ENCODE peak calls at places on chromosomes 3 and 15, in seven cellular contexts. One of them, this sample, is unnamed. For H3K9me3, the result is how much of the 10 kb centered on the place peaks cover.

GRCh38 chr15:67506775-67507747 is 13.9 kb upstream of the C15orf61 start:
- DNase-seq in Panc1: no peak
- DNase-seq in CD8-positive, alpha-beta T cell: no peak
- DNase-seq in Peyer's patch: no peak
- DNase-seq in aorta: no peak
- DNase-seq in cardiac muscle cell: peak
- DNase-seq in iPS DF 6.9: no peak
- DNase-seq in this sample: no peak

GRCh38 chr3:194404365-194405140 is 5.5 kb upstream of the GP5 start:
- DNase-seq in aorta: no peak
- DNase-seq in CD8-positive, alpha-beta T cell: peak
- DNase-seq in cardiac muscle cell: peak
- DNase-seq in Panc1: no peak
- DNase-seq in Peyer's patch: no peak
- DNase-seq in iPS DF 6.9: no peak
- DNase-seq in this sample: peak

GRCh38 chr15:68114840-68115239 is 60.7 kb downstream of the PIAS1 start:
- DNase-seq in iPS DF 6.9: no peak
- DNase-seq in aorta: no peak
- DNase-seq in CD8-positive, alpha-beta T cell: no peak
- DNase-seq in cardiac muscle cell: no peak
- DNase-seq in Peyer's patch: no peak
- DNase-seq in Panc1: no peak
- DNase-seq in this sample: no peak

GRCh38 chr15:89293012-89293411 is 41.6 kb downstream of the POLG start:
- DNase-seq in aorta: no peak
- DNase-seq in Panc1: no peak
- DNase-seq in CD8-positive, alpha-beta T cell: no peak
- DNase-seq in Peyer's patch: no peak
- DNase-seq in cardiac muscle cell: no peak
- DNase-seq in iPS DF 6.9: no peak
- DNase-seq in this sample: no peak

GRCh38 chr3:143443851-143444331 is 324.3 kb downstream of the CHST2 start:
- DNase-seq in iPS DF 6.9: no peak
- DNase-seq in Panc1: peak
- DNase-seq in cardiac muscle cell: peak
- DNase-seq in Peyer's patch: no peak
- DNase-seq in aorta: no peak
- DNase-seq in CD8-positive, alpha-beta T cell: no peak
- DNase-seq in this sample: peak

GRCh38 chr15:101068523-101068960 is 149.4 kb downstream of the LRRK1 start:
- DNase-seq in CD8-positive, alpha-beta T cell: no peak
- DNase-seq in cardiac muscle cell: no peak
- DNase-seq in iPS DF 6.9: no peak
- DNase-seq in Panc1: no peak
- DNase-seq in aorta: no peak
- DNase-seq in Peyer's patch: no peak
- DNase-seq in this sample: no peak

GRCh38 chr3:45915518-45916231 is 27.6 kb upstream of the CXCR6 start:
- DNase-seq in iPS DF 6.9: no peak
- DNase-seq in Panc1: no peak
- DNase-seq in Peyer's patch: no peak
- DNase-seq in CD8-positive, alpha-beta T cell: peak
- DNase-seq in aorta: no peak
- DNase-seq in cardiac muscle cell: peak
- DNase-seq in this sample: no peak

GRCh38 chr15:90261811-90262210 is 3.7 kb upstream of the NGRN start:
- DNase-seq in iPS DF 6.9: no peak
- DNase-seq in CD8-positive, alpha-beta T cell: no peak
- DNase-seq in Panc1: no peak
- DNase-seq in aorta: no peak
- DNase-seq in Peyer's patch: no peak
- DNase-seq in cardiac muscle cell: peak
- DNase-seq in this sample: no peak

GRCh38 chr15:51077565-51078153 is 17.0 kb downstream of the TNFAIP8L3 start:
- DNase-seq in CD8-positive, alpha-beta T cell: peak
- DNase-seq in iPS DF 6.9: peak
- DNase-seq in Panc1: no peak
- DNase-seq in cardiac muscle cell: peak
- DNase-seq in Peyer's patch: peak
- DNase-seq in aorta: peak
- DNase-seq in this sample: no peak

GRCh38 chr3:170741756-170742530 is 128.1 kb downstream of the RPL22L1 start:
- DNase-seq in cardiac muscle cell: no peak
- DNase-seq in Panc1: no peak
- DNase-seq in Peyer's patch: no peak
- DNase-seq in iPS DF 6.9: no peak
- DNase-seq in CD8-positive, alpha-beta T cell: no peak
- DNase-seq in aorta: no peak
- DNase-seq in this sample: no peak

GRCh38 chr15:81400640-81401236 is 26.7 kb upstream of the TMC3 start:
- DNase-seq in Panc1: peak
- DNase-seq in Peyer's patch: no peak
- DNase-seq in cardiac muscle cell: peak
- DNase-seq in iPS DF 6.9: peak
- DNase-seq in aorta: no peak
- DNase-seq in CD8-positive, alpha-beta T cell: peak
- DNase-seq in this sample: no peak

GRCh38 chr3:71172176-71172575 is 411.4 kb downstream of the FOXP1 start:
- DNase-seq in aorta: no peak
- DNase-seq in Panc1: no peak
- DNase-seq in cardiac muscle cell: peak
- DNase-seq in CD8-positive, alpha-beta T cell: no peak
- DNase-seq in Peyer's patch: no peak
- DNase-seq in iPS DF 6.9: no peak
- DNase-seq in this sample: no peak

GRCh38 chr3:117407317-117407716 is 697.7 kb downstream of the TUSC7 start:
- DNase-seq in Panc1: no peak
- DNase-seq in CD8-positive, alpha-beta T cell: no peak
- DNase-seq in cardiac muscle cell: peak
- DNase-seq in aorta: no peak
- DNase-seq in iPS DF 6.9: no peak
- DNase-seq in Peyer's patch: no peak
- DNase-seq in this sample: no peak

GRCh38 chr3:155106059-155106458 is 25.9 kb downstream of the MME start:
- DNase-seq in aorta: no peak
- DNase-seq in iPS DF 6.9: no peak
- DNase-seq in Peyer's patch: no peak
- DNase-seq in CD8-positive, alpha-beta T cell: no peak
- DNase-seq in cardiac muscle cell: no peak
- DNase-seq in Panc1: no peak
- DNase-seq in this sample: no peak

GRCh38 chr15:80674245-80674614 is 20.9 kb upstream of the ABHD17C start:
- DNase-seq in CD8-positive, alpha-beta T cell: no peak
- DNase-seq in aorta: no peak
- DNase-seq in Peyer's patch: no peak
- DNase-seq in cardiac muscle cell: peak
- DNase-seq in Panc1: no peak
- DNase-seq in iPS DF 6.9: no peak
- DNase-seq in this sample: no peak

GRCh38 chr3:194565597-194566190 is 67.5 kb downstream of the TMEM44 start:
- DNase-seq in CD8-positive, alpha-beta T cell: no peak
- DNase-seq in Peyer's patch: no peak
- DNase-seq in cardiac muscle cell: peak
- DNase-seq in iPS DF 6.9: no peak
- DNase-seq in aorta: no peak
- DNase-seq in Panc1: no peak
- DNase-seq in this sample: no peak

GRCh38 chr3:147189016-147189415 is 217.3 kb downstream of the ZIC4 start:
- DNase-seq in cardiac muscle cell: no peak
- DNase-seq in aorta: no peak
- DNase-seq in CD8-positive, alpha-beta T cell: no peak
- DNase-seq in Peyer's patch: no peak
- DNase-seq in iPS DF 6.9: no peak
- DNase-seq in Panc1: no peak
- DNase-seq in this sample: no peak

GRCh38 chr15:25235391-25235790 is 203.4 kb downstream of the UBE3A start:
- DNase-seq in Peyer's patch: no peak
- DNase-seq in Panc1: no peak
- DNase-seq in CD8-positive, alpha-beta T cell: no peak
- DNase-seq in iPS DF 6.9: no peak
- DNase-seq in cardiac muscle cell: no peak
- DNase-seq in aorta: peak
- DNase-seq in this sample: no peak

GRCh38 chr15:25237291-25237978 is 201.4 kb downstream of the UBE3A start:
- DNase-seq in Peyer's patch: no peak
- DNase-seq in aorta: peak
- DNase-seq in Panc1: no peak
- DNase-seq in cardiac muscle cell: no peak
- DNase-seq in CD8-positive, alpha-beta T cell: peak
- DNase-seq in iPS DF 6.9: no peak
- DNase-seq in this sample: no peak

GRCh38 chr15:25236143-25236860 is 202.5 kb downstream of the UBE3A start:
- DNase-seq in Peyer's patch: no peak
- DNase-seq in aorta: peak
- DNase-seq in cardiac muscle cell: no peak
- DNase-seq in iPS DF 6.9: no peak
- DNase-seq in Panc1: no peak
- DNase-seq in CD8-positive, alpha-beta T cell: no peak
- DNase-seq in this sample: no peak

GRCh38 chr15:25238126-25238525 is 200.7 kb downstream of the UBE3A start:
- DNase-seq in Peyer's patch: no peak
- DNase-seq in Panc1: no peak
- DNase-seq in cardiac muscle cell: no peak
- DNase-seq in iPS DF 6.9: no peak
- DNase-seq in CD8-positive, alpha-beta T cell: peak
- DNase-seq in aorta: peak
- DNase-seq in this sample: no peak

DNA sequence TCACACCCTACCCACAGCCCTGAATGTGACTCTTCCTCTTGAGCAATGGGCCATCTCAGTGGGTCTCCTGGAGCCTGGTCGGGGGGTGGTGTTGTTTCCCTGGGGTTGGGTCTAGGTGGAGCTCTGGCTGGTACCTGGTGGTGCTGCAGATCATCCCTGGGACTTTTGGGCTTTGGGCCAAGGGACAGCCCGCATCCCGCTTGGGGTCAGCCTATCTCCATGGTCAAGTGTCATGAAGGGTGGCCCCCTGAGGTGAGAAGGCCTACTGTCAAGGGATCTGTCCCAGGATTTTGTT is 202.0 kb downstream of the UBE3A start:
- DNase-seq in cardiac muscle cell: no peak
- DNase-seq in aorta: peak
- DNase-seq in iPS DF 6.9: no peak
- DNase-seq in Panc1: no peak
- DNase-seq in CD8-positive, alpha-beta T cell: no peak
- DNase-seq in Peyer's patch: no peak
- DNase-seq in this sample: no peak
- H3K9me3 ChIP-seq in cardiac muscle cell: under half
- H3K9me3 ChIP-seq in aorta: under half
- H3K9me3 ChIP-seq in iPS DF 6.9: under half
- H3K9me3 ChIP-seq in Panc1: under half
- H3K9me3 ChIP-seq in CD8-positive, alpha-beta T cell: under half
- H3K9me3 ChIP-seq in Peyer's patch: under half
- H3K9me3 ChIP-seq in this sample: under half

DNA sequence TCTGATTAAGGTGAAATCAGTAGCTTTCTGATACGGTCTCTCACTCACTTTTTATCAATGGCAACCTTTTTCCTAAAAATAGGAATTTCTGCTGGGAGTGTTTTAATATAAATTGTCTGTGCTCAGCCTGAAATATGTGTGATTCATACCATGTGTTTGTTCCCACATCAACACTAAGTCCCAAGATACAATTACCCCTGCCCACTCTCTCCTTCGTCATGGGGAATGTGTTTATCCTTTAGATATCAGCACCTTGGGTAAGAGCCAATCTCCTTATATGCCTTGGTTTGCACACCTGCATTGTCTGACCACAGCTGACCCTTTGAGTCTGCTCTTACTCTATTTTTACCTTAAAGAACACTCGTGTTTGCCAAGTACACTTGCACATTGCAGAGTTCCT is 356.4 kb downstream of the LPP start:
- DNase-seq in Peyer's patch: no peak
- DNase-seq in iPS DF 6.9: no peak
- DNase-seq in Panc1: no peak
- DNase-seq in cardiac muscle cell: peak
- DNase-seq in aorta: no peak
- DNase-seq in CD8-positive, alpha-beta T cell: no peak
- DNase-seq in this sample: no peak
- H3K27ac ChIP-seq in Peyer's patch: no peak
- H3K27ac ChIP-seq in iPS DF 6.9: no peak
- H3K27ac ChIP-seq in Panc1: no peak
- H3K27ac ChIP-seq in cardiac muscle cell: no peak
- H3K27ac ChIP-seq in aorta: no peak
- H3K27ac ChIP-seq in CD8-positive, alpha-beta T cell: no peak
- H3K27ac ChIP-seq in this sample: peak

DNA sequence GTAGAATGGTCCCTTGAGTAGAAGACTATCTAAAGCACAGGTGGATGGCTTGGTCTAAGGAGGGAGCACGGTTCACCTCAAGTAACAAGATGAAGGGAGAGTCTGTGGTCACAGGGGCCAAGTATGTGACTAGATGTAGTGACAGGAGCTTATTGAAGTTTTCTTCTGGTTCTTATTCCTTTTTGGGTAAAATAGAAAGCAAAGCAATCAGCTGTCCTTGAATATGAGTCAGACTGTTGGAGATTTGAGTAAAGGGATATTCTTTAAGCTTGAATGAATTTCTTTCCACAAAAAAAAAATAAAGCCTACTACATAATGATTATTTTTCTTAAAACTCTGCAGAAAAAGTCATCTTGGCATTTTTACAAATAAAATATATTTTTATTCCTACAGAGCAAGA is 1.5 kb upstream of the CNTN6 start:
- DNase-seq in Panc1: no peak
- DNase-seq in iPS DF 6.9: no peak
- DNase-seq in aorta: no peak
- DNase-seq in cardiac muscle cell: no peak
- DNase-seq in CD8-positive, alpha-beta T cell: no peak
- DNase-seq in Peyer's patch: no peak
- DNase-seq in this sample: no peak
- H3K9me3 ChIP-seq in Panc1: under half
- H3K9me3 ChIP-seq in iPS DF 6.9: under half
- H3K9me3 ChIP-seq in aorta: under half
- H3K9me3 ChIP-seq in cardiac muscle cell: under half
- H3K9me3 ChIP-seq in CD8-positive, alpha-beta T cell: under half
- H3K9me3 ChIP-seq in Peyer's patch: under half
- H3K9me3 ChIP-seq in this sample: under half

GRCh38 chr3:127770671-127771370 is 51.5 kb downstream of the MGLL start:
- DNase-seq in CD8-positive, alpha-beta T cell: no peak
- DNase-seq in iPS DF 6.9: no peak
- DNase-seq in Panc1: no peak
- DNase-seq in Peyer's patch: peak
- DNase-seq in cardiac muscle cell: no peak
- DNase-seq in aorta: peak
- DNase-seq in this sample: no peak

GRCh38 chr3:127767126-127767525 is 55.2 kb downstream of the MGLL start:
- DNase-seq in CD8-positive, alpha-beta T cell: no peak
- DNase-seq in Panc1: no peak
- DNase-seq in aorta: no peak
- DNase-seq in cardiac muscle cell: no peak
- DNase-seq in Peyer's patch: no peak
- DNase-seq in iPS DF 6.9: no peak
- DNase-seq in this sample: no peak

GRCh38 chr3:127771746-127772145 is 50.6 kb downstream of the MGLL start:
- DNase-seq in Panc1: no peak
- DNase-seq in Peyer's patch: no peak
- DNase-seq in iPS DF 6.9: no peak
- DNase-seq in CD8-positive, alpha-beta T cell: no peak
- DNase-seq in aorta: peak
- DNase-seq in cardiac muscle cell: no peak
- DNase-seq in this sample: no peak

GRCh38 chr3:127769284-127770081 is 52.8 kb downstream of the MGLL start:
- DNase-seq in iPS DF 6.9: no peak
- DNase-seq in CD8-positive, alpha-beta T cell: no peak
- DNase-seq in Panc1: no peak
- DNase-seq in cardiac muscle cell: no peak
- DNase-seq in aorta: peak
- DNase-seq in Peyer's patch: no peak
- DNase-seq in this sample: no peak

GRCh38 chr3:127768346-127769008 is 53.8 kb downstream of the MGLL start:
- DNase-seq in cardiac muscle cell: peak
- DNase-seq in Peyer's patch: no peak
- DNase-seq in CD8-positive, alpha-beta T cell: no peak
- DNase-seq in iPS DF 6.9: no peak
- DNase-seq in Panc1: peak
- DNase-seq in aorta: peak
- DNase-seq in this sample: no peak
- H3K27ac ChIP-seq in cardiac muscle cell: no peak
- H3K27ac ChIP-seq in Peyer's patch: peak
- H3K27ac ChIP-seq in CD8-positive, alpha-beta T cell: no peak
- H3K27ac ChIP-seq in iPS DF 6.9: no peak
- H3K27ac ChIP-seq in Panc1: no peak
- H3K27ac ChIP-seq in aorta: peak
- H3K27ac ChIP-seq in this sample: no peak

This sample was measured in SK-N-MC.